ENCODE peak calls at places on chromosomes 13 and 19, in four cellular contexts. One of them, this sample, is unnamed.

GRCh38 chr19:38644719-38645118 is 2.7 kb upstream of the ACTN4 start:
- DNase-seq in K562: no peak
- DNase-seq in GM12878: no peak
- DNase-seq in HepG2: no peak
- DNase-seq in this sample: no peak

GRCh38 chr13:73248154-73248553 is 189.3 kb downstream of the KLF5 start:
- DNase-seq in K562: no peak
- DNase-seq in GM12878: no peak
- DNase-seq in HepG2: no peak
- DNase-seq in this sample: no peak

GRCh38 chr19:45782162-45782623 is at the start of gene DMPK:
- DNase-seq in K562: peak
- DNase-seq in GM12878: no peak
- DNase-seq in HepG2: no peak
- DNase-seq in this sample: no peak

GRCh38 chr13:50531917-50532899 is 311.3 kb downstream of the DLEU7 start:
- DNase-seq in K562: no peak
- DNase-seq in GM12878: no peak
- DNase-seq in HepG2: no peak
- DNase-seq in this sample: no peak

GRCh38 chr19:19502808-19503602 is 12.3 kb downstream of the TSSK6 start:
- DNase-seq in K562: no peak
- DNase-seq in GM12878: no peak
- DNase-seq in HepG2: no peak
- DNase-seq in this sample: no peak

GRCh38 chr13:37072024-37072423 is 12.5 kb upstream of the SUPT20H start:
- DNase-seq in K562: no peak
- DNase-seq in GM12878: no peak
- DNase-seq in HepG2: no peak
- DNase-seq in this sample: no peak

GRCh38 chr13:71290963-71291937 is 575.8 kb downstream of the DACH1 start:
- DNase-seq in K562: no peak
- DNase-seq in GM12878: peak
- DNase-seq in HepG2: peak
- DNase-seq in this sample: no peak

GRCh38 chr19:9673912-9674668 is 810 bp downstream of the ZNF562 start:
- DNase-seq in K562: no peak
- DNase-seq in GM12878: peak
- DNase-seq in HepG2: peak
- DNase-seq in this sample: no peak

GRCh38 chr13:27953671-27954405 is 15.3 kb downstream of the CDX2 start:
- DNase-seq in K562: peak
- DNase-seq in GM12878: no peak
- DNase-seq in HepG2: peak
- DNase-seq in this sample: peak

GRCh38 chr19:19822148-19822429 is 539 bp upstream of the ZNF506 start:
- DNase-seq in K562: no peak
- DNase-seq in GM12878: no peak
- DNase-seq in HepG2: no peak
- DNase-seq in this sample: no peak

GRCh38 chr13:33016414-33017409 is at the start of gene KL:
- DNase-seq in K562: no peak
- DNase-seq in GM12878: no peak
- DNase-seq in HepG2: no peak
- DNase-seq in this sample: peak

GRCh38 chr13:114130708-114131580 is 1.5 kb downstream of the RASA3 start:
- DNase-seq in K562: peak
- DNase-seq in GM12878: no peak
- DNase-seq in HepG2: no peak
- DNase-seq in this sample: no peak

GRCh38 chr13:106373989-106374572 is 161.4 kb downstream of the EFNB2 start:
- DNase-seq in K562: no peak
- DNase-seq in GM12878: peak
- DNase-seq in HepG2: no peak
- DNase-seq in this sample: no peak

GRCh38 chr13:51396352-51396751 is 56.5 kb downstream of the INTS6 start:
- DNase-seq in K562: no peak
- DNase-seq in GM12878: no peak
- DNase-seq in HepG2: no peak
- DNase-seq in this sample: no peak

GRCh38 chr19:55353803-55354697 is 469 bp downstream of the COX6B2 start:
- DNase-seq in K562: peak
- DNase-seq in GM12878: no peak
- DNase-seq in HepG2: no peak
- DNase-seq in this sample: peak

GRCh38 chr13:33290421-33290965 is 4.9 kb upstream of the STARD13 start:
- DNase-seq in K562: no peak
- DNase-seq in GM12878: no peak
- DNase-seq in HepG2: no peak
- DNase-seq in this sample: no peak

GRCh38 chr19:19185853-19186728 is 5.9 kb downstream of the BORCS8 start:
- DNase-seq in K562: peak
- DNase-seq in GM12878: no peak
- DNase-seq in HepG2: peak
- DNase-seq in this sample: peak

GRCh38 chr13:25501231-25501630 is 129.5 kb downstream of the ATP8A2 start:
- DNase-seq in K562: no peak
- DNase-seq in GM12878: no peak
- DNase-seq in HepG2: no peak
- DNase-seq in this sample: no peak

GRCh38 chr19:30857388-30857787 is 485.2 kb downstream of the ZNF536 start:
- DNase-seq in K562: no peak
- DNase-seq in GM12878: no peak
- DNase-seq in HepG2: no peak
- DNase-seq in this sample: peak

DNA sequence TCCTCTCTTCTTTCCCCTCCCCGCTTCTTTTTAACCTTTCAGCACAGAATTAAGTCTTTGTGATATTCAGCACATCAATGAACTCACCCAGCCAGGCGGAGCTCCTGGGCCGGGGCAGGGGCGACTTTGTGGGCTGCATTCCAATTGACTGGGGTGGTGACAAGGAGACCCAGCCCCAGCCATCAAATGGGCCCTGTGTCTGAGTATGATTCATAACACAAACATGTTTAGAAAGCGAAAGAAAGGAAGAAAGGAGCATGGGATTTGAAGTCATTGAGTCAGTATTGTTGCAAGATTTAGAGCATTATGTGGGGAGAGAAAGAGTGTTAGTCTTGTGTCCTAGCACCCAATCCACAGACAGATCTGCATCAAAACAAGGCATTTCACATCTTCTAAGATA is 185.3 kb downstream of the LHFPL6 start:
- DNase-seq in K562: no peak
- DNase-seq in GM12878: no peak
- DNase-seq in HepG2: no peak
- DNase-seq in this sample: peak
- TF ChIP-seq NR2C2 in K562: no peak
- TF ChIP-seq NR2C2 in GM12878: no peak
- TF ChIP-seq NR2C2 in HepG2: no peak
- TF ChIP-seq NR2C2 in this sample: no peak

GRCh38 chr19:610801-611505 is 21.3 kb downstream of the HCN2 start:
- DNase-seq in K562: peak
- DNase-seq in GM12878: no peak
- DNase-seq in HepG2: no peak
- DNase-seq in this sample: no peak
- TF ChIP-seq NR2C2 in K562: peak
- TF ChIP-seq NR2C2 in GM12878: no peak
- TF ChIP-seq NR2C2 in HepG2: no peak
- TF ChIP-seq NR2C2 in this sample: no peak

DNA sequence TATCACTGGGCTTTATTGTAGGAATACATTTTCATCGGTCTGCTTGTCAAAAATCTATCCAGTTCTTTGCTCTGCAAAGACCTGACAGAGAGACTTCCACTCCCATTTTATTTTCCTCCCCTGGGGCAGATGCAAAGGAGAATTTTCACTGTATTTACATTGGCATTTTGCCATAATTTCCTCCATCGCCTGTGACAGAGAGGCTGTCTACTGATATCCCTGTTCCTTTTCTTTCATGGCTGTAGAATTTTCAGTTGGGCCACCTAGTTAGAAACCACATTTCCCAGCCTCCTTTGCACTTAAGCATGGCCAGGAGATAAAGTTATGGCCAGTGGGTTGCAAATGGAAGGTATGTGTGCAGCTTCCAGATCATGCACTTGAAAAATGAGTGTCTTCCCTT is 89.3 kb downstream of the NUFIP1 start:
- DNase-seq in K562: no peak
- DNase-seq in GM12878: no peak
- DNase-seq in HepG2: no peak
- DNase-seq in this sample: no peak
- TF ChIP-seq NR2C2 in K562: no peak
- TF ChIP-seq NR2C2 in GM12878: no peak
- TF ChIP-seq NR2C2 in HepG2: no peak
- TF ChIP-seq NR2C2 in this sample: no peak

GRCh38 chr19:16265890-16266585 is 58.6 kb upstream of the KLF2 start:
- DNase-seq in K562: no peak
- DNase-seq in GM12878: no peak
- DNase-seq in HepG2: no peak
- DNase-seq in this sample: no peak

GRCh38 chr19:16266586-16266942 is 58.1 kb upstream of the KLF2 start:
- DNase-seq in K562: no peak
- DNase-seq in GM12878: no peak
- DNase-seq in HepG2: no peak
- DNase-seq in this sample: no peak

GRCh38 chr19:16265205-16265604 is 59.4 kb upstream of the KLF2 start:
- DNase-seq in K562: no peak
- DNase-seq in GM12878: no peak
- DNase-seq in HepG2: no peak
- DNase-seq in this sample: no peak

GRCh38 chr19:16273005-16273404 is 51.6 kb upstream of the KLF2 start:
- DNase-seq in K562: no peak
- DNase-seq in GM12878: no peak
- DNase-seq in HepG2: no peak
- DNase-seq in this sample: no peak

GRCh38 chr19:16268676-16269319 is 55.8 kb upstream of the KLF2 start:
- DNase-seq in K562: no peak
- DNase-seq in GM12878: no peak
- DNase-seq in HepG2: no peak
- DNase-seq in this sample: no peak
- TF ChIP-seq NR2C2 in K562: no peak
- TF ChIP-seq NR2C2 in GM12878: no peak
- TF ChIP-seq NR2C2 in HepG2: no peak
- TF ChIP-seq NR2C2 in this sample: no peak

GRCh38 chr19:53936035-53936434 is 26.7 kb upstream of the CACNG8 start:
- DNase-seq in K562: no peak
- DNase-seq in GM12878: no peak
- DNase-seq in HepG2: no peak
- DNase-seq in this sample: no peak
- TF ChIP-seq NR2C2 in K562: no peak
- TF ChIP-seq NR2C2 in GM12878: no peak
- TF ChIP-seq NR2C2 in HepG2: no peak
- TF ChIP-seq NR2C2 in this sample: no peak

GRCh38 chr19:33429891-33430673 is 56.6 kb downstream of the CEBPG start:
- DNase-seq in K562: no peak
- DNase-seq in GM12878: no peak
- DNase-seq in HepG2: no peak
- DNase-seq in this sample: no peak
- TF ChIP-seq NR2C2 in K562: no peak
- TF ChIP-seq NR2C2 in GM12878: no peak
- TF ChIP-seq NR2C2 in HepG2: no peak
- TF ChIP-seq NR2C2 in this sample: no peak

GRCh38 chr13:79481685-79482052 is 714 bp downstream of the NDFIP2 start:
- DNase-seq in K562: peak
- DNase-seq in GM12878: no peak
- DNase-seq in HepG2: no peak
- DNase-seq in this sample: peak
- TF ChIP-seq NR2C2 in K562: no peak
- TF ChIP-seq NR2C2 in GM12878: no peak
- TF ChIP-seq NR2C2 in HepG2: no peak
- TF ChIP-seq NR2C2 in this sample: no peak

DNA sequence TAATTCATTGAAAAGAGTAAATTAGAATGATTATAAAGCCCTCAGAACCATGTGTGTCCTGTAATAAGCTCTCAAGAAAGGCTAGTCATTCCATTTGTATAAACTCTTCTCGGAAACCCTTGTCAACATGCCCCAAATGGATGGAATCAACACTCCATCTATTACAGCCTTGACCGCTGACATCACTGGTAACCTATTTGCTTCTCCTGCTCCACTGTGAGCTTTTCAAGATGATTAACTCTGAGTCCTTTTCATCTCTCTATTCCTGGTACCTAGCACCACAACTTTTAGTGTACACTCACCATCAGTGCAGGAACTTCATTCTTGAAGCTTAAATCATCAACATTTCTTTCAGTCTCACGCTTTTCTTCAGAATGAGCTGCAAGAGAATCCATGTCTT is 612.0 kb downstream of the DCT start:
- DNase-seq in K562: no peak
- DNase-seq in GM12878: no peak
- DNase-seq in HepG2: no peak
- DNase-seq in this sample: no peak
- TF ChIP-seq NR2C2 in K562: no peak
- TF ChIP-seq NR2C2 in GM12878: no peak
- TF ChIP-seq NR2C2 in HepG2: no peak
- TF ChIP-seq NR2C2 in this sample: no peak